ENCODE peak calls at places on chromosomes 12 and 14, in five cellular contexts. One of them, this sample, is unnamed.
A peak's percentile ranks its signal among the peaks of the same experiment; 100 is the strongest.

GRCh38 chr14:53807108-53807507 is 149.5 kb downstream of the BMP4 start:
- DNase-seq in IMR-90: no peak
- DNase-seq in H1: no peak
- DNase-seq in HepG2: no peak
- DNase-seq in A549: no peak
- DNase-seq in this sample: no peak

GRCh38 chr14:54503476-54503875 is 6.2 kb upstream of the CGRRF1 start:
- DNase-seq in IMR-90: peak; percentile 47
- DNase-seq in H1: no peak
- DNase-seq in HepG2: peak; percentile 64
- DNase-seq in A549: no peak
- DNase-seq in this sample: no peak

GRCh38 chr14:89445252-89445973 is 28.4 kb upstream of the FOXN3 start:
- DNase-seq in IMR-90: peak; percentile 33
- DNase-seq in H1: no peak
- DNase-seq in HepG2: no peak
- DNase-seq in A549: no peak
- DNase-seq in this sample: no peak

GRCh38 chr14:59406454-59407245 is 58.5 kb downstream of the GPR135 start:
- DNase-seq in IMR-90: peak; percentile 59
- DNase-seq in H1: no peak
- DNase-seq in HepG2: peak; percentile 66
- DNase-seq in A549: no peak
- DNase-seq in this sample: no peak

GRCh38 chr14:73242274-73242960 is 5.1 kb downstream of the PAPLN start:
- DNase-seq in IMR-90: no peak
- DNase-seq in H1: no peak
- DNase-seq in HepG2: no peak
- DNase-seq in A549: no peak
- DNase-seq in this sample: no peak

GRCh38 chr14:64636208-64636979 is 67.8 kb upstream of the PLEKHG3 start:
- DNase-seq in IMR-90: peak; percentile 67
- DNase-seq in H1: peak; percentile 89
- DNase-seq in HepG2: peak; percentile 27
- DNase-seq in A549: peak; percentile 84
- DNase-seq in this sample: peak; percentile 75

GRCh38 chr14:104149617-104150141 is 11.3 kb downstream of the KIF26A start:
- DNase-seq in IMR-90: no peak
- DNase-seq in H1: peak; percentile 80
- DNase-seq in HepG2: no peak
- DNase-seq in A549: no peak
- DNase-seq in this sample: no peak

GRCh38 chr14:60915781-60916180 is 65.1 kb downstream of the TRMT5 start:
- DNase-seq in IMR-90: peak; percentile 5
- DNase-seq in H1: no peak
- DNase-seq in HepG2: no peak
- DNase-seq in A549: no peak
- DNase-seq in this sample: no peak

GRCh38 chr14:67166450-67166853 is 22.8 kb upstream of the GARIN2 start:
- DNase-seq in IMR-90: peak; percentile 58
- DNase-seq in H1: no peak
- DNase-seq in HepG2: no peak
- DNase-seq in A549: no peak
- DNase-seq in this sample: peak; percentile 44

GRCh38 chr12:124683330-124683662 is 115.9 kb upstream of the NCOR2 start:
- DNase-seq in IMR-90: peak; percentile 18
- DNase-seq in H1: no peak
- DNase-seq in HepG2: peak; percentile 57
- DNase-seq in A549: peak; percentile 68
- DNase-seq in this sample: no peak

GRCh38 chr12:108980831-108981618 is 39.8 kb downstream of the SVOP start:
- DNase-seq in IMR-90: peak; percentile 32
- DNase-seq in H1: no peak
- DNase-seq in HepG2: no peak
- DNase-seq in A549: no peak
- DNase-seq in this sample: no peak

GRCh38 chr12:24770851-24771250 is 178.1 kb downstream of the BCAT1 start:
- DNase-seq in IMR-90: peak; percentile 65
- DNase-seq in H1: no peak
- DNase-seq in HepG2: no peak
- DNase-seq in A549: no peak
- DNase-seq in this sample: no peak

GRCh38 chr14:61655777-61656176 is 39.5 kb upstream of the HIF1A start:
- DNase-seq in IMR-90: no peak
- DNase-seq in H1: no peak
- DNase-seq in HepG2: no peak
- DNase-seq in A549: no peak
- DNase-seq in this sample: no peak

GRCh38 chr14:34498684-34499412 is 36.8 kb upstream of the SPTSSA start:
- DNase-seq in IMR-90: peak; percentile 22
- DNase-seq in H1: no peak
- DNase-seq in HepG2: peak; percentile 86
- DNase-seq in A549: peak; percentile 52
- DNase-seq in this sample: no peak

GRCh38 chr12:115011703-115012102 is 327.7 kb upstream of the TBX3 start:
- DNase-seq in IMR-90: no peak
- DNase-seq in H1: no peak
- DNase-seq in HepG2: no peak
- DNase-seq in A549: no peak
- DNase-seq in this sample: no peak

GRCh38 chr12:581321-581720 is 81.9 kb downstream of the NINJ2 start:
- DNase-seq in IMR-90: no peak
- DNase-seq in H1: no peak
- DNase-seq in HepG2: no peak
- DNase-seq in A549: no peak
- DNase-seq in this sample: peak; percentile 30

GRCh38 chr12:68106160-68106559 is 53.4 kb downstream of the IFNG start:
- DNase-seq in IMR-90: no peak
- DNase-seq in H1: no peak
- DNase-seq in HepG2: no peak
- DNase-seq in A549: no peak
- DNase-seq in this sample: no peak

GRCh38 chr14:32043624-32044023 is 33.5 kb upstream of the ARHGAP5 start:
- DNase-seq in IMR-90: no peak
- DNase-seq in H1: no peak
- DNase-seq in HepG2: no peak
- DNase-seq in A549: no peak
- DNase-seq in this sample: no peak

GRCh38 chr12:128969480-128970055 is 116.3 kb downstream of the GLT1D1 start:
- DNase-seq in IMR-90: no peak
- DNase-seq in H1: peak; percentile 82
- DNase-seq in HepG2: no peak
- DNase-seq in A549: peak; percentile 10
- DNase-seq in this sample: peak; percentile 38

GRCh38 chr12:28092396-28092795 is 97.9 kb upstream of the CCDC91 start:
- DNase-seq in IMR-90: no peak
- DNase-seq in H1: no peak
- DNase-seq in HepG2: no peak
- DNase-seq in A549: no peak
- DNase-seq in this sample: no peak

GRCh38 chr12:124259168-124260066 is 35.5 kb upstream of the RFLNA start:
- DNase-seq in IMR-90: no peak
- DNase-seq in H1: no peak
- DNase-seq in HepG2: no peak
- DNase-seq in A549: no peak
- DNase-seq in this sample: peak; percentile 63

GRCh38 chr12:11906284-11906935 is 164.3 kb upstream of the BCL2L14 start:
- DNase-seq in IMR-90: peak; percentile 63
- DNase-seq in H1: no peak
- DNase-seq in HepG2: no peak
- DNase-seq in A549: no peak
- DNase-seq in this sample: no peak

GRCh38 chr12:19239616-19240234 is 110.2 kb downstream of the PLEKHA5 start:
- DNase-seq in IMR-90: peak; percentile 86
- DNase-seq in H1: no peak
- DNase-seq in HepG2: no peak
- DNase-seq in A549: no peak
- DNase-seq in this sample: no peak

GRCh38 chr12:124562796-124563181 is 4.6 kb downstream of the NCOR2 start:
- DNase-seq in IMR-90: no peak
- DNase-seq in H1: no peak
- DNase-seq in HepG2: no peak
- DNase-seq in A549: no peak
- DNase-seq in this sample: no peak

GRCh38 chr12:90090929-90091651 is 382.5 kb upstream of the ATP2B1 start:
- DNase-seq in IMR-90: peak; percentile 94
- DNase-seq in H1: no peak
- DNase-seq in HepG2: no peak
- DNase-seq in A549: peak; percentile 54
- DNase-seq in this sample: no peak

GRCh38 chr12:92078167-92079053 is 67.2 kb downstream of the BTG1 start:
- DNase-seq in IMR-90: peak; percentile 96
- DNase-seq in H1: no peak
- DNase-seq in HepG2: no peak
- DNase-seq in A549: peak; percentile 60
- DNase-seq in this sample: peak; percentile 59

GRCh38 chr12:56461235-56462159 is 6.9 kb upstream of the SPRYD4 start:
- DNase-seq in IMR-90: peak; percentile 49
- DNase-seq in H1: no peak
- DNase-seq in HepG2: peak; percentile 67
- DNase-seq in A549: peak; percentile 34
- DNase-seq in this sample: no peak

GRCh38 chr12:104340917-104341611 is 37.5 kb downstream of the EID3 start:
- DNase-seq in IMR-90: no peak
- DNase-seq in H1: no peak
- DNase-seq in HepG2: no peak
- DNase-seq in A549: no peak
- DNase-seq in this sample: no peak

GRCh38 chr12:39372929-39373328 is 70.0 kb downstream of the KIF21A start:
- DNase-seq in IMR-90: no peak
- DNase-seq in H1: no peak
- DNase-seq in HepG2: no peak
- DNase-seq in A549: no peak
- DNase-seq in this sample: no peak

GRCh38 chr12:32615441-32615840 is 63.7 kb upstream of the DNM1L start:
- DNase-seq in IMR-90: no peak
- DNase-seq in H1: no peak
- DNase-seq in HepG2: no peak
- DNase-seq in A549: no peak
- DNase-seq in this sample: no peak

GRCh38 chr14:32560213-32560857 is 231.2 kb downstream of the AKAP6 start:
- DNase-seq in IMR-90: peak; percentile 82
- DNase-seq in H1: peak; percentile 60
- DNase-seq in HepG2: peak; percentile 82
- DNase-seq in A549: peak; percentile 53
- DNase-seq in this sample: peak; percentile 40

GRCh38 chr12:133107121-133107520 is 23.0 kb downstream of the ZNF891 start:
- DNase-seq in IMR-90: no peak
- DNase-seq in H1: no peak
- DNase-seq in HepG2: no peak
- DNase-seq in A549: no peak
- DNase-seq in this sample: no peak
- H3K4me1 ChIP-seq in IMR-90: no peaks in the 10 kb centered on the region
- H3K4me1 ChIP-seq in H1: no peaks in the 10 kb centered on the region
- H3K4me1 ChIP-seq in HepG2: no peaks in the 10 kb centered on the region
- H3K4me1 ChIP-seq in A549: no peaks in the 10 kb centered on the region
- H3K4me1 ChIP-seq in this sample: no peaks in the 10 kb centered on the region

GRCh38 chr12:97276198-97276580 is 186.4 kb upstream of the RMST start:
- DNase-seq in IMR-90: no peak
- DNase-seq in H1: peak; percentile 58
- DNase-seq in HepG2: no peak
- DNase-seq in A549: no peak
- DNase-seq in this sample: no peak
- TF ChIP-seq MAFK in IMR-90: no peak
- TF ChIP-seq MAFK in H1: no peak
- TF ChIP-seq MAFK in HepG2: no peak
- TF ChIP-seq MAFK in A549: no peak
- TF ChIP-seq MAFK in this sample: no peak

GRCh38 chr14:100307215-100308111 is 1.2 kb upstream of the SLC25A29 start:
- DNase-seq in IMR-90: peak; percentile 17
- DNase-seq in H1: peak; percentile 78
- DNase-seq in HepG2: no peak
- DNase-seq in A549: no peak
- DNase-seq in this sample: no peak
- TF ChIP-seq RFX5 in IMR-90: no peak
- TF ChIP-seq RFX5 in H1: no peak
- TF ChIP-seq RFX5 in HepG2: no peak
- TF ChIP-seq RFX5 in A549: no peak
- TF ChIP-seq RFX5 in this sample: no peak

GRCh38 chr14:103118019-103118662 is 5.1 kb upstream of the TNFAIP2 start:
- DNase-seq in IMR-90: peak; percentile 35
- DNase-seq in H1: no peak
- DNase-seq in HepG2: no peak
- DNase-seq in A549: no peak
- DNase-seq in this sample: peak; percentile 66

GRCh38 chr14:103113303-103113702 is 10.0 kb upstream of the TNFAIP2 start:
- DNase-seq in IMR-90: no peak
- DNase-seq in H1: no peak
- DNase-seq in HepG2: no peak
- DNase-seq in A549: no peak
- DNase-seq in this sample: no peak

GRCh38 chr14:103116645-103117044 is 6.6 kb upstream of the TNFAIP2 start:
- DNase-seq in IMR-90: no peak
- DNase-seq in H1: no peak
- DNase-seq in HepG2: no peak
- DNase-seq in A549: no peak
- DNase-seq in this sample: peak; percentile 72

GRCh38 chr14:103113774-103114173 is 9.5 kb upstream of the TNFAIP2 start:
- DNase-seq in IMR-90: no peak
- DNase-seq in H1: no peak
- DNase-seq in HepG2: no peak
- DNase-seq in A549: no peak
- DNase-seq in this sample: no peak

DNA sequence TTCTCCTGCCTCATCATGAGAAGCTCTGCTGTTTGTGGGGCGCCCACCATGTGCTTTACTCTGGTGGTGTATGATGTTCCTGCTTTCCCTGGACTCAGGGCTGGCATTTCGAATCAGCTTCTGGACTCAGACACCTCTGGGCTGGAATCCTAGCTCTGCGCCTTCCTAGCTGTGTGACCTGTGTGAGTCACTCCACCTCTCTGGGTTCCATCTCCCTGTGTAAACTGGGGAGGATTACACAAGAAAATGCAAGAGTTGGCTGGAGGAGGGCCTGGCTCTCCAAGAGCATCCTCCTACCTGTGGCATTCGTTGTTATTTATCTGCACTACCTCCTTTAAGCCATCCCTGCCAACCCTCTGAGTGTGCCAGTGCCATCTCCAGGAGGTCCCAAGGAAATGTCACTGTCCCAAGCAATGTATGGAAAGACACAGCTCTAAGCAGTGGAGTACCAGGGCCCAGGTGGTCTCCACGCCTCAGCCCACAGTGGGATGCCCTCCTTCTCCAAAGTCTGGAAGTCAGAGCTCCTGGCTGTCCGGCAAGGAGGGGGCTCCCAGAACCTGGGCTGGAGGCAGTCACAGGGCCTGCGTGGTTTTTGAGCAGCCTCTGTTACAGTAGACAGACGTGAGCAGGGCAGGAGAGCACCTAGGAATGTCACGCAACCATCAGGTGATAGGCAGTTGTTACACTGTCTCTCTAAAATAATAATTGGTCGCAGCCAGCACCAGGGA is 7.3 kb upstream of the TNFAIP2 start:
- DNase-seq in IMR-90: peak; percentile 76
- DNase-seq in H1: no peak
- DNase-seq in HepG2: no peak
- DNase-seq in A549: no peak
- DNase-seq in this sample: no peak
- H3K4me1 ChIP-seq in IMR-90: peaks cover 16% of the 10 kb centered on the region
- H3K4me1 ChIP-seq in H1: peaks cover 21% of the 10 kb centered on the region
- H3K4me1 ChIP-seq in HepG2: peaks cover 82% of the 10 kb centered on the region
- H3K4me1 ChIP-seq in A549: peaks cover 92% of the 10 kb centered on the region
- H3K4me1 ChIP-seq in this sample: peaks cover 83% of the 10 kb centered on the region